ENCODE peak calls at places on chromosome 10, in nine cellular contexts. One of them, this sample, is unnamed.

GRCh38 chr10:7435674-7436073 is 24.8 kb upstream of the SFMBT2 start:
- DNase-seq in lower lobe of right lung: no peak
- DNase-seq in Panc1: no peak
- DNase-seq in Peyer's patch: no peak
- DNase-seq in cardiac muscle cell: no peak
- DNase-seq in CD8-positive, alpha-beta memory T cell: no peak
- DNase-seq in Karpas-422: no peak
- DNase-seq in HepG2: no peak
- DNase-seq in spleen: no peak
- DNase-seq in this sample: no peak

GRCh38 chr10:451021-451471 is 238.4 kb downstream of the DIP2C start:
- DNase-seq in cardiac muscle cell: no peak
- DNase-seq in Karpas-422: peak; percentile 41
- DNase-seq in spleen: peak; percentile 89
- DNase-seq in Panc1: no peak
- DNase-seq in Peyer's patch: peak; percentile 87
- DNase-seq in lower lobe of right lung: no peak
- DNase-seq in HepG2: no peak
- DNase-seq in CD8-positive, alpha-beta memory T cell: peak; percentile 82
- DNase-seq in this sample: peak; percentile 32

GRCh38 chr10:102602272-102603045 is 41.8 kb upstream of the TRIM8 start:
- DNase-seq in cardiac muscle cell: peak; percentile 86
- DNase-seq in HepG2: no peak
- DNase-seq in spleen: no peak
- DNase-seq in Peyer's patch: no peak
- DNase-seq in lower lobe of right lung: no peak
- DNase-seq in Karpas-422: no peak
- DNase-seq in Panc1: no peak
- DNase-seq in CD8-positive, alpha-beta memory T cell: no peak
- DNase-seq in this sample: no peak

GRCh38 chr10:105800626-105801025 is 1159.5 kb downstream of the SORCS3 start:
- DNase-seq in Panc1: no peak
- DNase-seq in spleen: no peak
- DNase-seq in HepG2: no peak
- DNase-seq in Karpas-422: no peak
- DNase-seq in lower lobe of right lung: no peak
- DNase-seq in CD8-positive, alpha-beta memory T cell: no peak
- DNase-seq in Peyer's patch: no peak
- DNase-seq in cardiac muscle cell: no peak
- DNase-seq in this sample: no peak

GRCh38 chr10:24208661-24209420 is at the start of gene KIAA1217:
- DNase-seq in CD8-positive, alpha-beta memory T cell: no peak
- DNase-seq in lower lobe of right lung: peak; percentile 60
- DNase-seq in cardiac muscle cell: peak; percentile 55
- DNase-seq in HepG2: peak; percentile 76
- DNase-seq in Peyer's patch: peak; percentile 46
- DNase-seq in Karpas-422: no peak
- DNase-seq in spleen: peak; percentile 73
- DNase-seq in Panc1: no peak
- DNase-seq in this sample: peak; percentile 51

GRCh38 chr10:98170249-98171117 is 36.0 kb downstream of the R3HCC1L start:
- DNase-seq in Karpas-422: peak; percentile 71
- DNase-seq in Peyer's patch: peak; percentile 70
- DNase-seq in HepG2: peak; percentile 54
- DNase-seq in cardiac muscle cell: peak; percentile 62
- DNase-seq in lower lobe of right lung: no peak
- DNase-seq in spleen: no peak
- DNase-seq in CD8-positive, alpha-beta memory T cell: no peak
- DNase-seq in Panc1: peak; percentile 53
- DNase-seq in this sample: peak; percentile 57

GRCh38 chr10:27356738-27357137 is 116.1 kb upstream of the ACBD5 start:
- DNase-seq in CD8-positive, alpha-beta memory T cell: no peak
- DNase-seq in lower lobe of right lung: no peak
- DNase-seq in Peyer's patch: no peak
- DNase-seq in HepG2: no peak
- DNase-seq in Panc1: no peak
- DNase-seq in spleen: no peak
- DNase-seq in Karpas-422: no peak
- DNase-seq in cardiac muscle cell: no peak
- DNase-seq in this sample: no peak

GRCh38 chr10:88347597-88348304 is 235.4 kb downstream of the RNLS start:
- DNase-seq in Peyer's patch: no peak
- DNase-seq in HepG2: no peak
- DNase-seq in Karpas-422: no peak
- DNase-seq in spleen: no peak
- DNase-seq in Panc1: no peak
- DNase-seq in cardiac muscle cell: no peak
- DNase-seq in lower lobe of right lung: no peak
- DNase-seq in CD8-positive, alpha-beta memory T cell: no peak
- DNase-seq in this sample: no peak

GRCh38 chr10:122132331-122132755 is 138.8 kb upstream of the BTBD16 start:
- DNase-seq in Karpas-422: no peak
- DNase-seq in cardiac muscle cell: no peak
- DNase-seq in lower lobe of right lung: no peak
- DNase-seq in spleen: no peak
- DNase-seq in HepG2: no peak
- DNase-seq in CD8-positive, alpha-beta memory T cell: no peak
- DNase-seq in Panc1: no peak
- DNase-seq in Peyer's patch: no peak
- DNase-seq in this sample: no peak

GRCh38 chr10:98154076-98154475 is 19.6 kb downstream of the R3HCC1L start:
- DNase-seq in Karpas-422: no peak
- DNase-seq in cardiac muscle cell: no peak
- DNase-seq in lower lobe of right lung: no peak
- DNase-seq in Peyer's patch: no peak
- DNase-seq in spleen: no peak
- DNase-seq in Panc1: no peak
- DNase-seq in HepG2: no peak
- DNase-seq in CD8-positive, alpha-beta memory T cell: no peak
- DNase-seq in this sample: no peak

GRCh38 chr10:102819054-102819453 is 18.2 kb downstream of the CYP17A1 start:
- DNase-seq in Panc1: no peak
- DNase-seq in Peyer's patch: peak; percentile 59
- DNase-seq in HepG2: no peak
- DNase-seq in lower lobe of right lung: peak; percentile 53
- DNase-seq in Karpas-422: no peak
- DNase-seq in cardiac muscle cell: no peak
- DNase-seq in CD8-positive, alpha-beta memory T cell: no peak
- DNase-seq in spleen: no peak
- DNase-seq in this sample: no peak

GRCh38 chr10:61822781-61823230 is 78.7 kb upstream of the ARID5B start:
- DNase-seq in Panc1: no peak
- DNase-seq in spleen: no peak
- DNase-seq in cardiac muscle cell: no peak
- DNase-seq in lower lobe of right lung: no peak
- DNase-seq in HepG2: no peak
- DNase-seq in Karpas-422: no peak
- DNase-seq in Peyer's patch: no peak
- DNase-seq in CD8-positive, alpha-beta memory T cell: no peak
- DNase-seq in this sample: no peak

GRCh38 chr10:51806079-51806835 is 106.9 kb upstream of the CSTF2T start:
- DNase-seq in spleen: no peak
- DNase-seq in lower lobe of right lung: no peak
- DNase-seq in Panc1: no peak
- DNase-seq in Peyer's patch: no peak
- DNase-seq in cardiac muscle cell: no peak
- DNase-seq in HepG2: no peak
- DNase-seq in Karpas-422: no peak
- DNase-seq in CD8-positive, alpha-beta memory T cell: no peak
- DNase-seq in this sample: no peak

GRCh38 chr10:65570143-65571010 is 1355.5 kb upstream of the LRRTM3 start:
- DNase-seq in lower lobe of right lung: peak; percentile 53
- DNase-seq in Panc1: no peak
- DNase-seq in Peyer's patch: peak; percentile 60
- DNase-seq in CD8-positive, alpha-beta memory T cell: no peak
- DNase-seq in HepG2: peak; percentile 67
- DNase-seq in spleen: peak; percentile 71
- DNase-seq in Karpas-422: no peak
- DNase-seq in cardiac muscle cell: peak; percentile 64
- DNase-seq in this sample: peak; percentile 74

GRCh38 chr10:114052255-114052654 is 8.6 kb downstream of the ADRB1 start:
- DNase-seq in Panc1: no peak
- DNase-seq in Peyer's patch: no peak
- DNase-seq in HepG2: no peak
- DNase-seq in lower lobe of right lung: no peak
- DNase-seq in CD8-positive, alpha-beta memory T cell: no peak
- DNase-seq in cardiac muscle cell: no peak
- DNase-seq in spleen: no peak
- DNase-seq in Karpas-422: no peak
- DNase-seq in this sample: no peak

GRCh38 chr10:101839421-101840063 is 4.1 kb downstream of the KCNIP2 start:
- DNase-seq in Panc1: no peak
- DNase-seq in lower lobe of right lung: peak; percentile 76
- DNase-seq in spleen: peak; percentile 93
- DNase-seq in cardiac muscle cell: peak; percentile 59
- DNase-seq in HepG2: no peak
- DNase-seq in CD8-positive, alpha-beta memory T cell: peak; percentile 76
- DNase-seq in Peyer's patch: peak; percentile 77
- DNase-seq in Karpas-422: peak; percentile 73
- DNase-seq in this sample: peak; percentile 45

GRCh38 chr10:64396105-64396504 is 874.9 kb downstream of the REEP3 start:
- DNase-seq in cardiac muscle cell: peak; percentile 51
- DNase-seq in Peyer's patch: no peak
- DNase-seq in CD8-positive, alpha-beta memory T cell: no peak
- DNase-seq in HepG2: no peak
- DNase-seq in spleen: no peak
- DNase-seq in lower lobe of right lung: no peak
- DNase-seq in Karpas-422: no peak
- DNase-seq in Panc1: no peak
- DNase-seq in this sample: no peak

GRCh38 chr10:88616250-88616977 is 29.9 kb downstream of the LIPJ start:
- DNase-seq in HepG2: no peak
- DNase-seq in cardiac muscle cell: peak; percentile 31
- DNase-seq in Panc1: no peak
- DNase-seq in Peyer's patch: no peak
- DNase-seq in spleen: no peak
- DNase-seq in CD8-positive, alpha-beta memory T cell: no peak
- DNase-seq in lower lobe of right lung: no peak
- DNase-seq in Karpas-422: no peak
- DNase-seq in this sample: no peak

GRCh38 chr10:42553064-42553407 is 85.3 kb downstream of the ZNF33B start:
- DNase-seq in lower lobe of right lung: no peak
- DNase-seq in CD8-positive, alpha-beta memory T cell: no peak
- DNase-seq in Panc1: no peak
- DNase-seq in HepG2: no peak
- DNase-seq in Karpas-422: no peak
- DNase-seq in cardiac muscle cell: no peak
- DNase-seq in Peyer's patch: no peak
- DNase-seq in spleen: peak; percentile 90
- DNase-seq in this sample: no peak

GRCh38 chr10:38038107-38038931 is 27.8 kb downstream of the ZNF33A start:
- DNase-seq in spleen: no peak
- DNase-seq in Peyer's patch: no peak
- DNase-seq in HepG2: no peak
- DNase-seq in cardiac muscle cell: no peak
- DNase-seq in Karpas-422: peak; percentile 46
- DNase-seq in CD8-positive, alpha-beta memory T cell: no peak
- DNase-seq in lower lobe of right lung: no peak
- DNase-seq in Panc1: no peak
- DNase-seq in this sample: no peak

GRCh38 chr10:100333821-100334469 is 3.9 kb upstream of the PKD2L1 start:
- DNase-seq in cardiac muscle cell: peak; percentile 22
- DNase-seq in HepG2: no peak
- DNase-seq in Peyer's patch: no peak
- DNase-seq in Karpas-422: no peak
- DNase-seq in Panc1: no peak
- DNase-seq in lower lobe of right lung: no peak
- DNase-seq in spleen: no peak
- DNase-seq in CD8-positive, alpha-beta memory T cell: no peak
- DNase-seq in this sample: no peak

GRCh38 chr10:102113956-102114857 is 6.0 kb downstream of the LDB1 start:
- DNase-seq in Peyer's patch: peak; percentile 50
- DNase-seq in spleen: peak; percentile 87
- DNase-seq in Karpas-422: peak; percentile 40
- DNase-seq in CD8-positive, alpha-beta memory T cell: no peak
- DNase-seq in Panc1: no peak
- DNase-seq in lower lobe of right lung: no peak
- DNase-seq in cardiac muscle cell: no peak
- DNase-seq in HepG2: no peak
- DNase-seq in this sample: no peak

GRCh38 chr10:132593900-132594876 is 56.6 kb downstream of the INPP5A start:
- DNase-seq in cardiac muscle cell: no peak
- DNase-seq in HepG2: no peak
- DNase-seq in Karpas-422: no peak
- DNase-seq in spleen: peak; percentile 84
- DNase-seq in Panc1: no peak
- DNase-seq in Peyer's patch: peak; percentile 85
- DNase-seq in lower lobe of right lung: no peak
- DNase-seq in CD8-positive, alpha-beta memory T cell: no peak
- DNase-seq in this sample: no peak
- H3K4me1 ChIP-seq in cardiac muscle cell: peaks cover 14% of the 10 kb centered on the region
- H3K4me1 ChIP-seq in HepG2: peaks cover 60% of the 10 kb centered on the region
- H3K4me1 ChIP-seq in Karpas-422: peaks cover 62% of the 10 kb centered on the region
- H3K4me1 ChIP-seq in spleen: peaks cover 86% of the 10 kb centered on the region
- H3K4me1 ChIP-seq in Panc1: peaks cover 23% of the 10 kb centered on the region
- H3K4me1 ChIP-seq in Peyer's patch: no peaks in the 10 kb centered on the region
- H3K4me1 ChIP-seq in lower lobe of right lung: peaks cover 64% of the 10 kb centered on the region
- H3K4me1 ChIP-seq in CD8-positive, alpha-beta memory T cell: peaks cover 20% of the 10 kb centered on the region
- H3K4me1 ChIP-seq in this sample: peaks cover 19% of the 10 kb centered on the region

GRCh38 chr10:110835841-110836240 is 35.9 kb upstream of the PDCD4 start:
- DNase-seq in cardiac muscle cell: no peak
- DNase-seq in Karpas-422: no peak
- DNase-seq in spleen: no peak
- DNase-seq in CD8-positive, alpha-beta memory T cell: no peak
- DNase-seq in Panc1: no peak
- DNase-seq in Peyer's patch: no peak
- DNase-seq in lower lobe of right lung: no peak
- DNase-seq in HepG2: no peak
- DNase-seq in this sample: no peak
- H3K4me3 ChIP-seq in cardiac muscle cell: no peak overlapping the region
- H3K4me3 ChIP-seq in Karpas-422: no peak overlapping the region
- H3K4me3 ChIP-seq in spleen: no peak overlapping the region
- H3K4me3 ChIP-seq in CD8-positive, alpha-beta memory T cell: no peak overlapping the region
- H3K4me3 ChIP-seq in Panc1: no peak overlapping the region
- H3K4me3 ChIP-seq in Peyer's patch: no peak overlapping the region
- H3K4me3 ChIP-seq in lower lobe of right lung: no peak overlapping the region
- H3K4me3 ChIP-seq in HepG2: no peak overlapping the region
- H3K4me3 ChIP-seq in this sample: no peak overlapping the region

DNA sequence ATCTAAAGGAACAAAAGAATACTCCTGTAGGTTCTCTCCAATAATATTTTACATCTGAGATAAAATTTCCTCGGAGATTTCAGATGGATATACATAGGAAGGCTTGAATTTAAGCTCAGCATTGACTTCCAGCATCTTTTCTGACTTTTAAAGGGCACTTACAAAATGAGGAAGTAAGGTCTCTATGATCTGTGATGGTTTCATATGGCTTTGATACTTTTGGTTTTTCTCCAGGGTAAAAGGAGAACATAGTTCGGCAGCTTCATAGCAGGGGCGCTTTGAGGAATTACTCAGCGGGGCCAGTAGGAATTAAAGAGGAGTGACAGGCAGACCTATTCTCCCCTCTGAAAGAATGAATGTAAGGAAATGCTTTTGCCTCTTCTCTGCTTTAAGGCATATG is 79.9 kb upstream of the PCDH15 start:
- DNase-seq in Peyer's patch: no peak
- DNase-seq in cardiac muscle cell: no peak
- DNase-seq in Karpas-422: no peak
- DNase-seq in HepG2: no peak
- DNase-seq in lower lobe of right lung: no peak
- DNase-seq in Panc1: no peak
- DNase-seq in CD8-positive, alpha-beta memory T cell: no peak
- DNase-seq in spleen: no peak
- DNase-seq in this sample: no peak
- H3K36me3 ChIP-seq in Peyer's patch: no peaks in the 10 kb centered on the region
- H3K36me3 ChIP-seq in cardiac muscle cell: no peaks in the 10 kb centered on the region
- H3K36me3 ChIP-seq in Karpas-422: no peaks in the 10 kb centered on the region
- H3K36me3 ChIP-seq in HepG2: no peaks in the 10 kb centered on the region
- H3K36me3 ChIP-seq in lower lobe of right lung: no peaks in the 10 kb centered on the region
- H3K36me3 ChIP-seq in Panc1: no peaks in the 10 kb centered on the region
- H3K36me3 ChIP-seq in CD8-positive, alpha-beta memory T cell: no peaks in the 10 kb centered on the region
- H3K36me3 ChIP-seq in spleen: no peaks in the 10 kb centered on the region
- H3K36me3 ChIP-seq in this sample: no peaks in the 10 kb centered on the region

GRCh38 chr10:95840121-95840520 is 67.7 kb upstream of the CC2D2B start:
- DNase-seq in cardiac muscle cell: no peak
- DNase-seq in Panc1: no peak
- DNase-seq in lower lobe of right lung: no peak
- DNase-seq in Karpas-422: no peak
- DNase-seq in Peyer's patch: no peak
- DNase-seq in spleen: no peak
- DNase-seq in CD8-positive, alpha-beta memory T cell: no peak
- DNase-seq in HepG2: no peak
- DNase-seq in this sample: peak; percentile 25
- H3K4me1 ChIP-seq in cardiac muscle cell: no peaks in the 10 kb centered on the region
- H3K4me1 ChIP-seq in Panc1: no peaks in the 10 kb centered on the region
- H3K4me1 ChIP-seq in lower lobe of right lung: peaks cover 39% of the 10 kb centered on the region
- H3K4me1 ChIP-seq in Karpas-422: peaks cover 21% of the 10 kb centered on the region
- H3K4me1 ChIP-seq in Peyer's patch: no peaks in the 10 kb centered on the region
- H3K4me1 ChIP-seq in spleen: peaks cover 65% of the 10 kb centered on the region
- H3K4me1 ChIP-seq in CD8-positive, alpha-beta memory T cell: peaks cover 7% of the 10 kb centered on the region
- H3K4me1 ChIP-seq in HepG2: peaks cover 42% of the 10 kb centered on the region
- H3K4me1 ChIP-seq in this sample: peaks cover 2% of the 10 kb centered on the region